ENCODE peak calls at places on chromosomes 7 and 10, in eight cellular contexts. D is heart right ventricle; V is fibroblast of lung; L is CD8-positive, alpha-beta T cell; A is heart left ventricle; N is OCI-LY7; J is colonic mucosa; U is right lobe of liver. E is an unnamed sample.

GRCh38 chr10:77070317-77070716 is 567.3 kb downstream of the KCNMA1 start:
- DNase-seq in L (no peak), U (no peak), D (no peak), J (no peak), A (no peak), V (no peak), N (no peak), E (no peak)

GRCh38 chr10:100737359-100738054 is 7.9 kb upstream of the PAX2 start:
- DNase-seq in A (no peak), U (no peak), V (no peak), J (no peak), N (no peak), L (no peak), D (no peak), E (no peak)

GRCh38 chr7:45021604-45022296 is 21.7 kb downstream of the CCM2 start:
- DNase-seq in J (no peak), A (no peak), U (no peak), N (no peak), D (no peak), L (no peak), V (peak; percentile 65), E (no peak)

GRCh38 chr7:80629023-80629422 is 9.4 kb upstream of the CD36 start:
- DNase-seq in A (no peak), U (no peak), N (no peak), J (no peak), V (no peak), D (no peak), L (no peak), E (no peak)

GRCh38 chr10:95785317-95785716 is 29.4 kb downstream of the ENTPD1 start:
- DNase-seq in J (no peak), A (no peak), U (no peak), D (no peak), L (no peak), N (no peak), V (no peak), E (no peak)

GRCh38 chr10:105973252-105973877 is 1191.1 kb downstream of the SORCS1 start:
- DNase-seq in N (no peak), A (no peak), J (no peak), V (no peak), U (no peak), D (no peak), L (no peak), E (no peak)

GRCh38 chr10:84076540-84077195 is 62.6 kb upstream of the GHITM start:
- DNase-seq in N (peak; percentile 31), J (no peak), D (no peak), U (no peak), L (no peak), A (no peak), V (peak; percentile 34), E (no peak)

GRCh38 chr7:15015545-15016314 is 113.2 kb upstream of the DGKB start:
- DNase-seq in A (peak; percentile 24), V (peak; percentile 68), N (peak; percentile 35), J (peak; percentile 30), U (peak; percentile 64), L (no peak), D (peak; percentile 23), E (peak; percentile 26)

GRCh38 chr10:23522345-23522744 is 83.5 kb downstream of the OTUD1 start:
- DNase-seq in U (no peak), N (no peak), J (no peak), L (no peak), D (no peak), A (no peak), V (peak; percentile 7), E (no peak)

GRCh38 chr10:1047937-1048336 is 982 bp downstream of the IDI1 start:
- DNase-seq in V (no peak), A (no peak), L (no peak), N (peak; percentile 40), U (no peak), J (peak; percentile 54), D (no peak), E (no peak)

GRCh38 chr10:79310217-79310865 is 36.9 kb upstream of the PPIF start:
- DNase-seq in U (no peak), V (no peak), N (no peak), A (no peak), D (no peak), L (no peak), J (no peak), E (no peak)

GRCh38 chr10:12243860-12244620 is 48.1 kb downstream of the CDC123 start:
- DNase-seq in A (no peak), L (no peak), D (no peak), N (peak; percentile 95), V (no peak), U (peak; percentile 46), J (no peak), E (no peak)

GRCh38 chr7:70506463-70506862 is 625.5 kb upstream of the GALNT17 start:
- DNase-seq in A (peak; percentile 16), V (no peak), L (no peak), U (peak; percentile 53), D (no peak), J (no peak), N (peak; percentile 52), E (no peak)

GRCh38 chr10:36281871-36282331 is 639.8 kb upstream of the FZD8 start:
- DNase-seq in D (no peak), L (no peak), N (no peak), V (peak; percentile 5), J (no peak), U (no peak), A (no peak), E (no peak)

GRCh38 chr10:96645191-96645721 is 58.4 kb upstream of the TM9SF3 start:
- DNase-seq in J (no peak), D (peak; percentile 18), N (no peak), U (no peak), A (peak; percentile 19), V (no peak), L (no peak), E (no peak)

GRCh38 chr10:35447693-35448407 is 111.5 kb downstream of the CCNY start:
- DNase-seq in U (peak; percentile 62), D (no peak), N (no peak), V (peak; percentile 92), J (peak; percentile 58), L (peak; percentile 34), A (no peak), E (no peak)

GRCh38 chr10:35096312-35096711 is 6.2 kb upstream of the CUL2 start:
- DNase-seq in N (no peak), A (no peak), U (no peak), J (no peak), V (no peak), L (no peak), D (no peak), E (no peak)

GRCh38 chr10:29554660-29555059 is 80.1 kb downstream of the SVIL start:
- DNase-seq in N (no peak), A (no peak), L (no peak), D (no peak), V (peak; percentile 86), U (no peak), J (no peak), E (no peak)

GRCh38 chr7:112994666-112995065 is 92.0 kb downstream of the GPR85 start:
- DNase-seq in D (no peak), L (no peak), N (no peak), U (no peak), J (no peak), A (no peak), V (peak; percentile 92), E (no peak)

GRCh38 chr10:3811331-3811870 is 26.4 kb upstream of the KLF6 start:
- DNase-seq in N (peak; percentile 66), V (peak; percentile 85), U (peak; percentile 72), D (peak; percentile 54), J (no peak), A (no peak), L (no peak), E (peak; percentile 58)

GRCh38 chr10:60816624-60817023 is 38.3 kb downstream of the CDK1 start:
- DNase-seq in D (peak; percentile 72), L (no peak), J (peak; percentile 65), A (peak; percentile 69), N (peak; percentile 76), V (peak; percentile 81), U (no peak), E (peak; percentile 32)

GRCh38 chr7:85023066-85023687 is 163.7 kb downstream of the SEMA3D start:
- DNase-seq in D (peak; percentile 46), V (peak; percentile 19), N (peak; percentile 41), J (peak; percentile 38), L (no peak), A (peak; percentile 20), U (no peak), E (no peak)

GRCh38 chr7:92763636-92764423 is 72.5 kb downstream of the CDK6 start:
- DNase-seq in N (no peak), J (peak; percentile 32), D (no peak), A (no peak), U (no peak), L (no peak), V (peak; percentile 91), E (peak; percentile 19)

GRCh38 chr10:73083234-73083633 is 13.4 kb downstream of the P4HA1 start:
- DNase-seq in A (no peak), N (no peak), U (no peak), D (no peak), J (no peak), V (no peak), L (no peak), E (no peak)
- H3K27ac ChIP-seq in A (peak overlapping the region; percentile 44), N (no peak overlapping the region), U (no peak overlapping the region), D (no peak overlapping the region), J (no peak overlapping the region), V (no peak overlapping the region), L (no peak overlapping the region), E (no peak overlapping the region)

GRCh38 chr7:158282461-158283001 is 305.1 kb downstream of the PTPRN2 start:
- DNase-seq in V (no peak), A (no peak), J (peak; percentile 2), N (no peak), L (no peak), D (no peak), U (no peak), E (no peak)
- H3K9me3 ChIP-seq in V (no peaks in the 10 kb centered on the region), A (peaks cover 19% of the 10 kb centered on the region), J (no peaks in the 10 kb centered on the region), N (peaks cover 5% of the 10 kb centered on the region), L (no peaks in the 10 kb centered on the region), D (peaks cover 4% of the 10 kb centered on the region), U (no peaks in the 10 kb centered on the region), E (no peaks in the 10 kb centered on the region)

GRCh38 chr10:44998146-44998631 is 2.5 kb upstream of the ZNF22 start:
- DNase-seq in J (no peak), A (no peak), U (no peak), V (peak; percentile 54), L (no peak), D (no peak), N (no peak), E (peak; percentile 14)
- H3K27ac ChIP-seq in J (no peak overlapping the region), A (peak overlapping the region; percentile 97), U (peak overlapping the region; percentile 96), V (no peak overlapping the region), L (no peak overlapping the region), D (peak overlapping the region; percentile 87), N (no peak overlapping the region), E (peak overlapping the region; percentile 87)

GRCh38 chr7:87206361-87206760 is 13.2 kb downstream of the TMEM243 start:
- DNase-seq in J (no peak), V (peak; percentile 55), U (no peak), A (no peak), D (no peak), N (no peak), L (no peak), E (no peak)

GRCh38 chr7:87210506-87210905 is 9.0 kb downstream of the TMEM243 start:
- DNase-seq in D (no peak), A (no peak), J (no peak), V (no peak), N (no peak), U (no peak), L (no peak), E (no peak)

GRCh38 chr7:87213252-87213651 is 6.3 kb downstream of the TMEM243 start:
- DNase-seq in A (no peak), L (no peak), U (no peak), J (no peak), V (no peak), D (no peak), N (no peak), E (no peak)

GRCh38 chr7:87212478-87212877 is 7.1 kb downstream of the TMEM243 start:
- DNase-seq in V (no peak), D (no peak), A (no peak), J (no peak), N (no peak), U (no peak), L (no peak), E (no peak)

GRCh38 chr7:87209295-87209924 is 10.1 kb downstream of the TMEM243 start:
- DNase-seq in D (no peak), V (no peak), A (no peak), U (no peak), J (no peak), L (no peak), N (no peak), E (no peak)
- H3K9me3 ChIP-seq in D (peaks cover 13% of the 10 kb centered on the region), V (no peaks in the 10 kb centered on the region), A (peaks cover 24% of the 10 kb centered on the region), U (no peaks in the 10 kb centered on the region), J (no peaks in the 10 kb centered on the region), L (peaks cover 11% of the 10 kb centered on the region), N (peaks cover 34% of the 10 kb centered on the region), E (no peaks in the 10 kb centered on the region)

E was measured in pancreas.